ENCODE peak calls at places on chromosomes 5 and 9, in five cellular contexts. A is activated CD8-positive, alpha-beta T cell treated with anti-CD3 and anti-CD28 coated beads for 36 hours; J is stimulated activated CD4-positive, alpha-beta T cell treated with anti-CD3 and anti-CD28 coated beads, Interleukin-4, amount 100 ng/mL, for 1 hour; U is activated gamma-delta T cell treated with anti-CD3 and anti-CD28 coated beads, Interleukin-2, amount 50 U/mL, for 16 hours; M is CD8-positive, alpha-beta T cell. B is an unnamed sample.

GRCh38 chr5:55331321-55331720 is 23.5 kb downstream of the MTREX start:
- DNase-seq in J (no peak), A (no peak), U (no peak), M (no peak), B (no peak)

GRCh38 chr9:121808781-121809180 is 157.3 kb downstream of the DAB2IP start:
- DNase-seq in M (no peak), J (no peak), A (no peak), U (no peak), B (no peak)

GRCh38 chr9:37468620-37469019 is 3.4 kb upstream of the ZBTB5 start:
- DNase-seq in M (no peak), J (no peak), A (no peak), U (no peak), B (no peak)

GRCh38 chr5:178310130-178310865 is 77.7 kb upstream of the PHYKPL start:
- DNase-seq in A (no peak), J (no peak), U (no peak), M (no peak), B (no peak)

GRCh38 chr9:137412431-137412830 is 10.5 kb downstream of the EXD3 start:
- DNase-seq in A (no peak), M (no peak), U (no peak), J (no peak), B (no peak)

GRCh38 chr5:93715776-93716175 is 25.6 kb downstream of the POU5F2 start:
- DNase-seq in M (no peak), U (no peak), J (no peak), A (no peak), B (no peak)

GRCh38 chr5:143672806-143673205 is 139.2 kb upstream of the HMHB1 start:
- DNase-seq in A (no peak), U (no peak), J (no peak), M (no peak), B (no peak)

GRCh38 chr5:16456103-16456832 is 9.3 kb downstream of the ZNF622 start:
- DNase-seq in M (peak), A (peak), U (no peak), J (no peak), B (peak)

GRCh38 chr9:137828527-137829259 is 48.9 kb upstream of the CACNA1B start:
- DNase-seq in U (no peak), A (peak), J (no peak), M (no peak), B (no peak)